ENCODE peak calls at places on chromosomes 16 and 17, in six cellular contexts. P is SK-N-SH, D is BJ, I is epithelial cell of esophagus, E is colonic mucosa, M is breast epithelium. W is an unnamed sample.
A peak's percentile ranks its signal among the peaks of the same experiment; 100 is the strongest.

GRCh38 chr17:69460963-69461922 is 46.7 kb downstream of the MAP2K6 start:
- DNase-seq in I (no peak), P (no peak), M (no peak), D (no peak), E (no peak), W (no peak)

GRCh38 chr16:10684541-10685151 is 10.1 kb downstream of the TEKT5 start:
- DNase-seq in M (no peak), D (no peak), E (no peak), P (no peak), I (no peak), W (no peak)

GRCh38 chr16:58732545-58733247 is 1.4 kb downstream of the GOT2 start:
- DNase-seq in E (no peak), D (no peak), P (no peak), M (no peak), I (peak; percentile 77), W (no peak)

GRCh38 chr17:47315451-47316266 is 8.1 kb upstream of the EFCAB13 start:
- DNase-seq in M (no peak), D (no peak), I (peak; percentile 76), P (peak; percentile 80), E (peak; percentile 61), W (no peak)

GRCh38 chr17:67378444-67379250 is 1.6 kb downstream of the PITPNC1 start:
- DNase-seq in P (peak; percentile 94), I (peak; percentile 75), E (peak; percentile 72), M (peak; percentile 70), D (no peak), W (peak; percentile 80)

GRCh38 chr17:76726766-76727718 is at the start of gene METTL23:
- DNase-seq in E (peak; percentile 87), I (peak; percentile 74), M (peak; percentile 81), D (no peak), P (peak; percentile 89), W (peak; percentile 88)

GRCh38 chr17:75489511-75489955 is 25.8 kb downstream of the CASKIN2 start:
- DNase-seq in M (no peak), P (peak; percentile 36), E (no peak), I (no peak), D (no peak), W (no peak)

GRCh38 chr16:88087517-88087877 is 136.3 kb downstream of the BANP start:
- DNase-seq in M (no peak), P (no peak), D (no peak), E (no peak), I (no peak), W (no peak)

GRCh38 chr16:81703177-81704155 is 75.6 kb upstream of the PLCG2 start:
- DNase-seq in D (no peak), M (no peak), I (peak; percentile 52), P (no peak), E (no peak), W (no peak)

GRCh38 chr16:6545329-6545728 is 787.3 kb upstream of the RBFOX1 start:
- DNase-seq in M (no peak), D (no peak), I (no peak), P (no peak), E (no peak), W (no peak)

GRCh38 chr17:27544350-27545131 is 86.4 kb upstream of the LGALS9 start:
- DNase-seq in E (no peak), D (no peak), I (no peak), P (no peak), M (no peak), W (no peak)

GRCh38 chr17:40931311-40931710 is 6.1 kb downstream of the KRT23 start:
- DNase-seq in P (no peak), M (no peak), D (no peak), E (no peak), I (peak; percentile 60), W (no peak)

GRCh38 chr16:85293899-85294642 is 181.8 kb upstream of the CIBAR2 start:
- DNase-seq in I (no peak), P (no peak), D (no peak), M (no peak), E (no peak), W (peak; percentile 54)

GRCh38 chr17:50507871-50508572 is at the start of gene MYCBPAP:
- DNase-seq in I (peak; percentile 55), D (no peak), E (peak; percentile 87), P (peak; percentile 98), M (peak; percentile 75), W (peak; percentile 87)

GRCh38 chr17:79007504-79008381 is 1.8 kb downstream of the CANT1 start:
- DNase-seq in D (no peak), M (peak; percentile 45), E (peak; percentile 79), I (no peak), P (no peak), W (no peak)

GRCh38 chr16:27401768-27402568 is at the start of gene IL21R:
- DNase-seq in P (peak; percentile 38), M (no peak), D (peak; percentile 26), E (peak; percentile 57), I (no peak), W (peak; percentile 50)

GRCh38 chr17:55420776-55421178 is 858 bp downstream of the MMD start:
- DNase-seq in E (peak; percentile 58), P (peak; percentile 65), M (peak; percentile 55), I (no peak), D (no peak), W (peak; percentile 41)

GRCh38 chr17:77437747-77438146 is 297.0 kb downstream of the SEC14L1 start:
- DNase-seq in M (no peak), I (no peak), E (no peak), D (no peak), P (no peak), W (no peak)

GRCh38 chr16:88026964-88027938 is 76.0 kb downstream of the BANP start:
- DNase-seq in D (no peak), I (no peak), E (no peak), P (no peak), M (peak; percentile 25), W (no peak)

GRCh38 chr16:82755570-82756282 is 129.0 kb downstream of the CDH13 start:
- DNase-seq in P (no peak), E (no peak), M (no peak), D (no peak), I (no peak), W (no peak)

GRCh38 chr17:18356624-18357023 is 6.7 kb downstream of the SHMT1 start:
- DNase-seq in M (no peak), I (no peak), D (peak; percentile 8), E (peak; percentile 40), P (no peak), W (no peak)

GRCh38 chr17:40318835-40319332 is 9.9 kb downstream of the RARA start:
- DNase-seq in D (no peak), E (peak; percentile 39), M (no peak), I (no peak), P (peak; percentile 47), W (no peak)

GRCh38 chr16:5222770-5223169 is 125.2 kb upstream of the EEF2KMT start:
- DNase-seq in M (no peak), I (no peak), P (no peak), E (no peak), D (no peak), W (no peak)

GRCh38 chr16:5231246-5231759 is 133.7 kb upstream of the EEF2KMT start:
- DNase-seq in M (no peak), D (no peak), I (no peak), P (no peak), E (no peak), W (no peak)

DNA sequence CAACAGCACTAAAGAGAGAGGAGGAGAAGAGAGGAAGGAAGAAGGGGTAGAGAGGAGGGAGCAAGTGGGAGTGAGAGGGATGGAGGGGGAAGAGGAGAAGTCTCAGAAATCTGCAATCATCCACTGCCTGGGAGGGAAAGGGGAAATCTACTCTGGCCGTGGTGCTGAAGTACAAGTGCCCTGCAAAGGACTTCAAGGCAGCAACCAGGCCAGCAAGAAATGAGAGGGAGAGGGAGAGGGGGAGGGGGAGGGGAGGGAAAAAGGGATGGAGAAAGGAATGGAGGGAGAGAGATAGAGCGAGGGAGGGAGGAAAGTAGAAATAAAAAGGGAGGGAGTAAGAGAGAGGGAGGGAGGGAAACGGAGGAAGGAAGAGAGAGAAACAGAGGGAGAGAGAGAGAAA is 130.8 kb upstream of the EEF2KMT start:
- DNase-seq in P (no peak), I (no peak), E (no peak), M (no peak), D (no peak), W (no peak)
- H3K4me3 ChIP-seq in P (no peak overlapping the region), I (no peak overlapping the region), E (no peak overlapping the region), M (no peak overlapping the region), D (no peak overlapping the region), W (no peak overlapping the region)

GRCh38 chr17:4898927-4899326 is 409 bp upstream of the C17orf107 start:
- DNase-seq in P (no peak), E (no peak), D (no peak), M (no peak), I (no peak), W (no peak)

GRCh38 chr17:4900231-4901107 is 1.1 kb downstream of the C17orf107 start:
- DNase-seq in M (no peak), I (no peak), D (no peak), P (no peak), E (peak; percentile 62), W (peak; percentile 51)

GRCh38 chr17:4901108-4901647 is 1.7 kb downstream of the CHRNE start:
- DNase-seq in M (no peak), P (no peak), E (no peak), D (no peak), I (no peak), W (no peak)

GRCh38 chr17:4898351-4898750 is 985 bp upstream of the C17orf107 start:
- DNase-seq in P (no peak), M (no peak), I (no peak), D (no peak), E (no peak), W (no peak)

DNA sequence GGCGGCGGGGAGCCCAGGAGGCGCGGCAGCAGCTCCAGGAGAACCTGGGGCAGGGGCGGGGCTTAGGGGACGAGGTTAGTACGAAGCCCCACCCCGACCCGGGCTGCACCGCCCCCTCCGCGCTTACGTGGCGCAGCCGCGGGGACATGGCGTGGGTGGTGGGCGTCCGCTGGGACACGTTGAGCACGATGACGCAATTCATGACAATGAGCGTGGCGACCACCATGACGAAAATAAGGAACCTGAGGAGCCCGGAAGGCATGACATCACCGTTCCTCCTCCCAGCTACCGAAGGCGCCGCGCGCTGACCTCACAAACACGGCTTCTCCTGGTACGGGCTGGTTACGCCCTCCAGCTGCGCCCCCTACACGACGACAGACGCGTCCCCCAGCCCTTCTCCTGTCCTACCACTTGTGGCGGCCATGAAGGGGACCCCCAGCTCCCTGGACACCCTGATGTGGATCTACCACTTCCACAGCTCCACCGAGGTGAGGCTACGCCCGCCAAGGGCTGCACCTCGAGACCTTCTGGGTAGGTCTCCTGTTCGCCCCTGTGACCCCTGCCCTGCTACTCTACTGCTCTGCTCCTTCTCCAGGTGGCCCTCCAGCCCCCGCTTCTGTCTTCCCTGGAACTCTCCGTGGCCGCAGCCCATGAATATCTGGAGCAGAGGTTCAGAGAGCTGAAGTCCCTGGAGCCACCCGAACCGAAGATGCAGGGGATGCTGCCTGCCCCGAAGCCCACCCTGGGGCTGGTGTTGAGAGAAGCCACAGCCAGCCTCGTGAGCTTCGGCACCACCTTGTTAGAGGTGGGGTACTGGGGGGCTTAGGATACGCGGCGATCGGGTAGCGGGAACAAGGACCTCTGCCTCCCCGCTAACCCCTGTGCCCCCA is at the start of gene C17orf107:
- DNase-seq in P (no peak), I (peak; percentile 89), D (no peak), M (peak; percentile 87), E (peak; percentile 91), W (peak; percentile 91)
- H3K4me3 ChIP-seq in P (no peak within 1 kb of the TSS), I (peak within 1 kb of the TSS; percentile 38), D (peak within 1 kb of the TSS; percentile 59), M (peak within 1 kb of the TSS; percentile 73), E (peak within 1 kb of the TSS; percentile 58), W (peak within 1 kb of the TSS; percentile 52)

GRCh38 chr17:33291248-33292183 is 1.6 kb downstream of the ASIC2 start:
- DNase-seq in I (peak; percentile 39), P (peak; percentile 69), M (no peak), E (peak; percentile 38), D (no peak), W (no peak)
- H3K4me3 ChIP-seq in I (peak overlapping the region; percentile 37), P (peak overlapping the region; percentile 14), M (peak overlapping the region; percentile 60), E (peak overlapping the region; percentile 26), D (peak overlapping the region; percentile 35), W (peak overlapping the region; percentile 30)

GRCh38 chr16:180921-181667 is 835 bp downstream of the HBQ1 start:
- DNase-seq in I (peak; percentile 73), M (peak; percentile 74), D (no peak), E (peak; percentile 79), P (peak; percentile 95), W (peak; percentile 84)
- H3K4me3 ChIP-seq in I (peak overlapping the region; percentile 35), M (peak overlapping the region; percentile 64), D (peak overlapping the region; percentile 29), E (peak overlapping the region; percentile 20), P (peak overlapping the region; percentile 42), W (peak overlapping the region; percentile 31)